ENCODE peak calls at places on chromosomes 5 and 9, in five cellular contexts. S, B, K, U and A are unnamed samples.

GRCh38 chr9:135225619-135226228 is 138.3 kb downstream of the OLFM1 start:
- DNase-seq in S (no peak), K (no peak), B (peak), U (no peak), A (no peak)

GRCh38 chr5:60483046-60483445 is 216.9 kb downstream of the DEPDC1B start:
- DNase-seq in K (no peak), U (no peak), S (no peak), B (no peak), A (no peak)

GRCh38 chr9:136196465-136197371 is 8.2 kb downstream of the LHX3 start:
- DNase-seq in B (no peak), U (no peak), S (no peak), K (no peak), A (no peak)

GRCh38 chr5:176360894-176361436 is 599 bp downstream of the KIAA1191 start:
- DNase-seq in U (peak), S (no peak), K (no peak), B (no peak), A (no peak)

GRCh38 chr5:170570492-170570891 is 66.7 kb downstream of the KCNIP1 start:
- DNase-seq in U (no peak), B (no peak), S (no peak), K (no peak), A (no peak)

GRCh38 chr5:170628028-170628427 is 124.2 kb downstream of the KCNIP1 start:
- DNase-seq in U (peak), K (no peak), S (no peak), B (no peak), A (no peak)

GRCh38 chr5:38433160-38433861 is 123.1 kb downstream of the LIFR start:
- DNase-seq in S (no peak), B (peak), U (peak), K (peak), A (no peak)

GRCh38 chr5:107104774-107105050 is 566.0 kb downstream of the EFNA5 start:
- DNase-seq in K (no peak), S (no peak), B (no peak), U (no peak), A (no peak)

GRCh38 chr5:97134634-97135033 is 7.8 kb downstream of the LIX1 start:
- DNase-seq in U (no peak), S (no peak), B (no peak), K (no peak), A (no peak)

GRCh38 chr5:181008136-181008535 is 19.5 kb downstream of the BTNL3 start:
- DNase-seq in U (no peak), B (no peak), S (no peak), K (no peak), A (no peak)

GRCh38 chr5:50967388-50968039 is 301.1 kb downstream of the PARP8 start:
- DNase-seq in U (peak), S (no peak), B (no peak), K (no peak), A (no peak)

GRCh38 chr9:5629312-5630037 is 568 bp downstream of the RIC1 start:
- DNase-seq in B (peak), S (no peak), K (peak), U (peak), A (no peak)

GRCh38 chr9:77194423-77194822 is 17.1 kb downstream of the VPS13A start:
- DNase-seq in B (no peak), K (no peak), S (no peak), U (no peak), A (no peak)

GRCh38 chr5:174825587-174825986 is 101.2 kb downstream of the MSX2 start:
- DNase-seq in K (no peak), S (no peak), U (no peak), B (no peak), A (peak)

GRCh38 chr9:134371731-134372130 is 45.5 kb downstream of the RXRA start:
- DNase-seq in K (peak), U (peak), B (no peak), S (no peak), A (no peak)

GRCh38 chr5:135149956-135150723 is 116.1 kb upstream of the PITX1 start:
- DNase-seq in B (no peak), U (no peak), K (no peak), S (no peak), A (no peak)

GRCh38 chr9:136093995-136094881 is 851 bp downstream of the NACC2 start:
- DNase-seq in S (no peak), B (peak), U (peak), K (peak), A (no peak)

GRCh38 chr5:148967783-148968182 is 95.1 kb downstream of the SH3TC2 start:
- DNase-seq in B (no peak), U (no peak), S (no peak), K (no peak), A (no peak)

GRCh38 chr5:42951847-42952411 is 88.2 kb downstream of the ANXA2R start:
- DNase-seq in B (no peak), K (peak), S (no peak), U (peak), A (no peak)

DNA sequence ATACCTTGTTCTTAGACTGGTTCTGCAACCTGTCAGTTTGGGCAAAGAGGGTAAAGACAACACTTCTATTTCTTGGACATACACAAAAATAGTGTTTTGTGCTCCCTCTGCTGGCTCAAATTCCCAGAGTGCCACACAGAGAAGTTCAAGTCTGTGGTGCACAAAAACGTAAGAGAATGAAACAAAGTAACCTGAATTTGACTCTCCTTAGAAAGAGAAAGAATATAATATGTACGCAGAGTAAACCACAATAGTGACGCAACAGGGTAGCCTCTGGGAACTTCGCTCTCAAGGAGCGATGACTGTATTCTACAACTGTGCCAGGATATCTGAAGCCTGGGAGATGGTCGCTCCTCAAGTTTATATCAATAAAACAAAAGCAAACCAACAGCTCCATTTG is 18.5 kb downstream of the DDX31 start:
- DNase-seq in K (no peak), B (no peak), S (no peak), U (no peak), A (peak)
- TF ChIP-seq CTCF in K (peak), B (no peak), S (peak), U (no peak), A (peak)

GRCh38 chr9:23322392-23322791 is 503.6 kb downstream of the ELAVL2 start:
- DNase-seq in U (no peak), K (no peak), S (no peak), B (no peak), A (no peak)
- TF ChIP-seq CTCF in U (no peak), K (no peak), S (peak), B (no peak), A (no peak)

GRCh38 chr5:63960646-63961045 is 1.6 kb downstream of the HTR1A start:
- DNase-seq in U (no peak), S (no peak), K (no peak), B (peak), A (no peak)
- TF ChIP-seq CTCF in U (no peak), S (no peak), K (no peak), B (no peak), A (no peak)

GRCh38 chr9:74006935-74007334 is 490.2 kb upstream of the RORB start:
- DNase-seq in U (no peak), K (no peak), S (no peak), B (no peak), A (no peak)
- TF ChIP-seq CTCF in U (no peak), K (no peak), S (peak), B (no peak), A (peak)

GRCh38 chr9:91421987-91422765 is 1.5 kb downstream of the NFIL3 start:
- DNase-seq in B (no peak), S (no peak), U (peak), K (no peak), A (no peak)

GRCh38 chr9:91420471-91421021 is 3.1 kb downstream of the NFIL3 start:
- DNase-seq in B (no peak), U (no peak), K (no peak), S (no peak), A (no peak)

GRCh38 chr9:91422832-91423711 is 560 bp downstream of the NFIL3 start:
- DNase-seq in B (peak), S (no peak), U (peak), K (peak), A (no peak)

GRCh38 chr9:91419222-91420191 is 4.1 kb downstream of the NFIL3 start:
- DNase-seq in U (peak), B (no peak), K (no peak), S (no peak), A (peak)

DNA sequence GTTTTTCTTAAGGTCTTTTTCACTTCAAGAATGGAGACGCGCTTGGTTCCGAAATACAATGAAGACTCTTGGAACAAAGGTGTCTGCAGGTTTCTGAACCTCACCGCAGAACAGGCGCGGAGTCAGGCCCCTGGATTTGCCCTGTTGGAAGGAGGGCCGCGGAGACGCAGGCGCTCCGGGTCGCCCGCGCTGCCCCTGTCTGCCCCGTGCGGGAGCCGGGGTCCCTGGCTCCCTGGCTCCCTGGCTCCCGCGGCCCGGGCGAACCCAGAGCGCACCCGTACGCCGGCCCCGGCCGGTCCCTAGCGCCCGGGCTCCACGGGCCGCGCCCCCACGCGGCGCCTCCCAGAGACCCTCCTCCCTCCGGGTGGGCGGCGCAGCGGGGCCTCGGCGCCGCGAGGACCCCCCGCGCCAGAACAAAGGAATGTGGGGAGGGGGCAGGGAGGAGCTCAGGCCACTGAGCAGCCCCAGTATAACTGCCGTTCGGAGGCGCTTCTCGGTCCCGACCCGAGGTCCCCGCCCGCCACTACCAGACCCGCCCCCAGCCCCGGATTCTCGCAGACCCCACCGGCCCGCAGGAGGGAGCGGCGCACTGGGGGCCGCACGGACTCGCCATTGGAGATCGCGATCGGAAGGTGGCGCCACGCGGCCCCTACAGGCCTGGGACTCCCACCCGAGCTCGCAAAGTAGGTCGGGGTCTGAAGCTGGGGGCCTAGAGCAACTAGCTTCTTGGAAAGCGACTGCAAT is 2.4 kb downstream of the NFIL3 start:
- DNase-seq in U (peak), S (no peak), K (peak), B (peak), A (no peak)
- TF ChIP-seq CTCF in U (peak), S (peak), K (peak), B (peak), A (peak)

GRCh38 chr5:118952992-118953651 is 35.2 kb downstream of the DTWD2 start:
- DNase-seq in U (no peak), K (no peak), S (no peak), B (no peak), A (no peak)

GRCh38 chr5:118960557-118960956 is 27.8 kb downstream of the DTWD2 start:
- DNase-seq in U (no peak), K (no peak), S (no peak), B (no peak), A (no peak)

GRCh38 chr5:118953652-118954005 is 34.7 kb downstream of the DTWD2 start:
- DNase-seq in B (no peak), K (no peak), U (no peak), S (no peak), A (no peak)

DNA sequence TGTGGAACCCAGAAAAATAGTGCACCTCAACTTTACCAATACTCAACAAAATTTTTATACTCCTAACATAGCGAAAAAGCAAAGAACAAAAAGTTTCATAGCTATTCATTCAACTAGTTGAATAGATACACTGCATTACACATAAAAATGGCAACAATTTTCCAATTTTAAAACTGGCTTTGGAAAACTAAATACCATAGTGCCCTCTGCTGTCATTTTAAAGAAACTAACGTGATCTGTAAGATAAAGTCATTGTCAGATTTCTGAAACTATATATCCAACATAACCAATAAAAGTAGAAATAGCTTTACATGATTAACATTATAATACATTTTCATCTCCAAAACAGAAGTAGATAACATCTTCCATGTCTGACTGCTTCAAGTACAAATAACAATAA is 31.6 kb downstream of the DTWD2 start:
- DNase-seq in K (no peak), B (no peak), U (no peak), S (no peak), A (no peak)
- TF ChIP-seq CTCF in K (peak), B (no peak), U (no peak), S (no peak), A (peak)

GRCh38 chr5:16453609-16454008 is 12.0 kb downstream of the ZNF622 start:
- DNase-seq in U (no peak), S (no peak), K (no peak), B (no peak), A (no peak)
- TF ChIP-seq CTCF in U (no peak), S (peak), K (no peak), B (no peak), A (no peak)